ENCODE peak calls at places on chromosomes 16 and 17, in five cellular contexts. S, Y, Z, M and U are unnamed samples.

GRCh38 chr16:49396206-49396720 is 22.7 kb downstream of the C16orf78 start:
- DNase-seq in S (no peak), Z (no peak), Y (no peak), M (no peak), U (no peak)

GRCh38 chr17:64183815-64184397 is 54.0 kb upstream of the ERN1 start:
- DNase-seq in M (no peak), Z (peak), S (no peak), Y (peak), U (no peak)

GRCh38 chr17:78127888-78128615 is 503 bp downstream of the TMC6 start:
- DNase-seq in Y (no peak), M (no peak), Z (no peak), S (no peak), U (no peak)

GRCh38 chr17:69406906-69407305 is 7.6 kb upstream of the MAP2K6 start:
- DNase-seq in S (no peak), Y (peak), Z (peak), M (no peak), U (no peak)

GRCh38 chr16:30745082-30745481 is 3.1 kb upstream of the PHKG2 start:
- DNase-seq in M (peak), Z (no peak), S (no peak), Y (peak), U (no peak)

GRCh38 chr16:64648282-64648681 is 473.6 kb downstream of the CDH11 start:
- DNase-seq in Y (no peak), S (no peak), M (no peak), Z (no peak), U (no peak)

GRCh38 chr17:3920940-3921852 is 4.9 kb upstream of the P2RX1 start:
- DNase-seq in Z (no peak), M (no peak), S (no peak), Y (no peak), U (no peak)

GRCh38 chr17:7971651-7972050 is 30.8 kb upstream of the GUCY2D start:
- DNase-seq in Y (no peak), M (no peak), Z (no peak), S (no peak), U (no peak)

GRCh38 chr17:36129616-36130015 is 26.0 kb downstream of the CCL4 start:
- DNase-seq in S (no peak), M (no peak), Y (no peak), Z (no peak), U (no peak)

GRCh38 chr17:65222216-65222738 is 85.1 kb downstream of the RGS9 start:
- DNase-seq in Z (peak), M (no peak), Y (peak), S (no peak), U (no peak)

GRCh38 chr17:18039535-18040286 is 503 bp downstream of the GID4 start:
- DNase-seq in Z (no peak), M (no peak), Y (no peak), S (no peak), U (peak)

GRCh38 chr17:63984651-63985386 is 12.1 kb upstream of the SCN4A start:
- DNase-seq in Y (peak), M (no peak), S (no peak), Z (peak), U (peak)

GRCh38 chr17:61770752-61771533 is 92.4 kb downstream of the BRIP1 start:
- DNase-seq in Z (peak), S (no peak), M (no peak), Y (no peak), U (no peak)

GRCh38 chr17:50624321-50624935 is 10.3 kb upstream of the ABCC3 start:
- DNase-seq in Y (no peak), S (no peak), M (no peak), Z (no peak), U (no peak)

GRCh38 chr17:15233022-15233805 is 31.9 kb downstream of the PMP22 start:
- DNase-seq in M (no peak), Z (peak), S (no peak), Y (peak), U (no peak)

GRCh38 chr16:72362476-72362875 is 190.5 kb upstream of the PMFBP1 start:
- DNase-seq in Y (no peak), S (no peak), Z (no peak), M (no peak), U (no peak)

GRCh38 chr17:17041018-17041521 is 1.2 kb upstream of the MPRIP start:
- DNase-seq in M (no peak), Y (peak), S (no peak), Z (peak), U (no peak)

GRCh38 chr16:24054649-24055560 is 201.2 kb upstream of the CACNG3 start:
- DNase-seq in M (no peak), Z (no peak), Y (no peak), S (no peak), U (no peak)

GRCh38 chr16:49346459-49346858 is 27.1 kb upstream of the C16orf78 start:
- DNase-seq in M (no peak), Z (no peak), S (no peak), Y (no peak), U (no peak)

GRCh38 chr17:81888105-81888987 is 3.0 kb downstream of the ALYREF start:
- DNase-seq in M (no peak), Z (no peak), Y (no peak), S (no peak), U (peak)

GRCh38 chr17:76367647-76368046 is 13.9 kb upstream of the PRPSAP1 start:
- DNase-seq in M (no peak), S (no peak), Z (no peak), Y (no peak), U (no peak)

GRCh38 chr16:521381-522210 is 5.9 kb upstream of the CAPN15 start:
- DNase-seq in S (no peak), Z (no peak), Y (no peak), M (no peak), U (no peak)
- TF ChIP-seq CTCF in S (no peak), Z (no peak), Y (peak), M (no peak), U (no peak)

GRCh38 chr16:46801428-46802049 is 29.4 kb downstream of the C16orf87 start:
- DNase-seq in Y (peak), Z (no peak), M (no peak), S (no peak), U (no peak)
- TF ChIP-seq CTCF in Y (peak), Z (peak), M (peak), S (peak), U (peak)

DNA sequence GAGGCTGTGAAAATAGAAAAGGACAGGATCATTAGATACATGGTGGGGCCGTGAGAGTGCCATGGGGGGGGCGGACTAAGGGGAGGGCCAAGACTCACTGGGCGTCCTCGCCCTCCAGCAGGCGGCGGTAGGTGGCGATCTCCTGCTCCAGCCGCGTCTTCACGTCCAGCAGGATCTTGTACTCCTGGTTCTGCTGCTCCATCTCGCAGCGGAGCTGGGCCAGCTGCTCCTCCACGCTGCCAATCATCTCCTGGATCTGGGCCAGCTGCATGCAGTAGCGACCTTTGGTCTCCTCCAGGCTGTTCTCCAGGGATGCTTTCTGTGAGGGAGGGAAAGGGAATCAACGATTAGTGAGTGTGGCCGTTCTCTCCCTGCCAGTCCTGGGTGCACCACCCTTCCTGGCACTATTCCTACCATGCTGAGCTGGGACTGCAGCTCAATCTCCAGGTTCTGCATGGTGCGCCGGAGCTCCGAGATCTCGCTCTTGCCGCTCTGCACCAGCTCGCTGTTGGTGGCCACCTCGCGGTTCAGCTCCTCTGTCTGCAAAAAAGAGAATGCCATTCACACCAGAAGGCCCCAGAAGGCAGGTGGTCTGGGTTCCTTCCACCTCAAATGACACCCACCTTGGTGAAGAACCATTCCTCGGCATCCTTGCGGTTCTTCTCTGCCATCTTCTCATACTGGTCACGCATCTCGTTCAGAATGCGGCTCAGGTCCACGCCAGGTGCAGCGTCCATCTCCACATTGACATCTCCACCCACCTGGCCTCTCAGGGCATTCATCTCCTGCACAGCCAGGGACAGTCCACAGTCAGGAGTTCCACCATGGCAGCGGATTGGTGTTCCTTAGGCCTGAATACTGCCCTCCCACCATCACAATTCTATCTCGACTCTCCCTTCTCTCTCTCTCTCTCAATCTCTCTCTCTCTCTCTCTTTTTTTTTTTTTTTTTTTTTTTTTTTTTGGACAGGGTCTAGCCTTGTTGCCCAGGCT is 3.3 kb downstream of the KRT14 start:
- DNase-seq in Y (peak), S (no peak), Z (no peak), M (no peak), U (no peak)
- TF ChIP-seq CTCF in Y (no peak), S (no peak), Z (no peak), M (no peak), U (no peak)

DNA sequence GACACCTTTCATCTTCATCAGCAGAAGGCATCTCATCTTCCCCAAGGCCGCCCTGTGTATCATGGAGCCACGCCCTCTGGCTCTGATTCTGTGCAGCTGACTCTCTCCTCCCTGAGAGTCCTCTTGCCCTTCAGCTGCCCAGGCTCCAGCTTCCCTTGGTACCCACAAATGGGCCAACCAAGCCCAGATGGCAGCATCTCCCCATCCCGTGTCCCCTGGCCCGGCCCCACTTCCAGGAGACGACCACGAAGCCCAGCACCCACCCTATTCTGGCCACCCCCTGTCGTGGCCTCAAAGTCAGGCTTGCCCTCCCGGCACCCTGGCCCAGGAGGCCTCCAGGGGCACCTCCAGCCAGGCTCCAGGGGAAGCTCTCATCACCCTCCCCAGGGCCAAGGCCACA is 31.3 kb upstream of the KSR1 start:
- DNase-seq in Y (no peak), Z (no peak), M (no peak), S (no peak), U (no peak)
- TF ChIP-seq CTCF in Y (no peak), Z (no peak), M (no peak), S (no peak), U (no peak)

DNA sequence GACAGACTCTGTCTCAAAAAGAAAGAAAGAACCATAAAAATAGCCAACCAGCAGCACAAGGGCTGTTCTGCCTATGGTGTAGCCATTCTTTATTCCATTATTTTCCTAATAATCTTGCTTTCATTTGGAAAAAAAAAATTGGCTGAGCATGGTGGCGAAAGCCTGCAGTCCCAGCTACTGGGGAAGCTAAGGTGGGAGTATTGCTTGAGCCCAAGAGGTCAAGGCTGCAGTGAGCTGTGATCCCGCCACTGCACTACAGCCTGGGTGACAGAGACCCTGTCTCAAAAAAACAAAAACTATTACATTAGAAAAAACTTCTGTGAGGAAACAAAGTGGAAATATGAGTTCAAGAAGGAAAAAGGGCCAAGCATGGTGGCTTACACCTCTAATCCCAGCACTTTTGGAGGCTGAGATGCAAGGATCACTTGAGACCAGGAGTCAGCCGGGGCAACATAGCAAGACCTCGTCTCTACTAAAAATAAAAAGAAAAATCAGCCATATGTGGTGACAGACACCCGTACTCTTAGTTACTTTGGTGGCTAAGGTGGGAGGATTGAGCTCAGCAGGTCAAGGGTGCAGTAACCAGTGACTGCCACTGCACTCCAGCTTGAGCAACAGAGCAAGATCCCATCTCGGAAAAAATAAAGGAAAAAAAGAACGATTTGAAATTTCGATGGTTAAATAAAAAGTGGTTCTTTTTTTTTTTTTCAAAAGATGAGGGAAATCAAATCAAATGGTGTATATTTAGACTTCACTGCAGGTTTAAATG is 2.5 kb downstream of the DCAKD start:
- DNase-seq in Y (no peak), S (no peak), M (no peak), Z (no peak), U (no peak)
- TF ChIP-seq CTCF in Y (peak), S (no peak), M (peak), Z (peak), U (no peak)

GRCh38 chr17:39944393-39944711 is 16.8 kb downstream of the LRRC3C start:
- DNase-seq in S (no peak), Y (no peak), Z (no peak), M (no peak), U (no peak)
- TF ChIP-seq CTCF in S (no peak), Y (no peak), Z (no peak), M (no peak), U (no peak)

DNA sequence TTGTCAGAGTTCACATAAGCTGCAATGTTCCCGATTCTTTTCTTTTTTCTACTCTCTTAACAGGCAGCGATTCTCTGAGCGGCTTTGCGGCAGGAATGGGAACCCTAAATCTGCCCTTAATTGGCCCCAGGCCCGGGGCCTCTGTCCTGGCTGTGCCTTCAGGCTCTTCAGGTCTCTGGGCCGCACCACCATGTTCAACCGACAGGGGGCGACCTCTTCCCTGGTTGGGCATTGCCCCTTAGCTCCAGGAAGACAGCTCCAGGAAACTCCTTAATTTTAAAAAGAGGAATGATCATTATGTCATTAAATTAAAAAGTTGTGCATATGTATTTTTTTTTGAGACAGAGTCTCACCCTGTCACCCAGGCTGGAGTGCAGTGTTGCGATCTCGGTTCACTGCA is 20.3 kb downstream of the CACNG5 start:
- DNase-seq in M (peak), Z (no peak), S (no peak), Y (peak), U (no peak)
- TF ChIP-seq CTCF in M (no peak), Z (no peak), S (peak), Y (no peak), U (peak)

DNA sequence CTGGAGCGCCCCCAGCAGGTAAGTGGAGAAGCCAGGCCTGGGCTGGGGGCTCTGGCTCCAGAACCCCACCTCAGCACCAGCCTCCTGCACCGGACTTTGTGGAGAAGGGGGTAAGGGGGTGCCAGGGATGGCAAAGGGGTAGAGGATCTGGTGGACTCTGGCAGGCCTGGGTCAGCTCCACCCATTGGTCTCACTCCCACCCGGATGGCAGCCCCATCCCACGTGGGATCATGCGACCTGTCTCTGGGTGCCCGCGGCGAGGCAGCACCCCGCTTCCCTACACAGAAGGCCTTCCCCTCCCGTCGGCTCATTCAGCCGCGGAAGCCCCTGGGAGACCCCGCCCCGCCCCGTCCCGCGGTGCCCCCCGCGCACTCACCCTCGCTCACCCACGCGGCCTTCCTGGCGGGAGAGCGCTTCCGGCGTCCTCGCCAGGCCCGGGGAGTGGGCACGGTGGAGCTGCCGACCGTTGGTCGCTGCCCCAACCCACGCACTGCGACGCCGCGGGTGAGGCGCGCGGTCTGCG is 498 bp upstream of the PLEKHG4 start:
- DNase-seq in Y (no peak), Z (no peak), M (no peak), S (no peak), U (peak)
- TF ChIP-seq CTCF in Y (peak), Z (peak), M (no peak), S (no peak), U (no peak)